ENCODE peak calls at places on chromosomes 6 and 20, in five cellular contexts. L is MM.1S; C is heart right ventricle; V is tibial nerve; T is CD8-positive, alpha-beta memory T cell. U is an unnamed sample.

GRCh38 chr6:40369891-40370290 is 217.3 kb downstream of the LRFN2 start:
- DNase-seq in L (no peak), C (no peak), V (no peak), T (no peak), U (no peak)

GRCh38 chr6:2739335-2739734 is 11.4 kb downstream of the MYLK4 start:
- DNase-seq in L (no peak), C (no peak), V (no peak), T (no peak), U (no peak)

GRCh38 chr6:129186988-129187387 is 304.1 kb downstream of the LAMA2 start:
- DNase-seq in L (no peak), C (no peak), V (no peak), T (no peak), U (no peak)

GRCh38 chr6:35497571-35498406 is 910 bp upstream of the TEAD3 start:
- DNase-seq in L (peak), C (peak), V (peak), T (peak), U (no peak)

GRCh38 chr6:108876929-108877775 is 28.9 kb downstream of the ARMC2 start:
- DNase-seq in L (no peak), C (peak), V (peak), T (no peak), U (no peak)

GRCh38 chr20:37245671-37246237 is 15.9 kb downstream of the GHRH start:
- DNase-seq in L (no peak), C (no peak), V (no peak), T (no peak), U (no peak)

GRCh38 chr6:67680297-67680932 is 954.7 kb upstream of the ADGRB3 start:
- DNase-seq in L (no peak), C (no peak), V (no peak), T (no peak), U (no peak)

GRCh38 chr20:37534401-37535157 is 6.9 kb upstream of the BLCAP start:
- DNase-seq in L (peak), C (peak), V (peak), T (no peak), U (no peak)

GRCh38 chr6:111530218-111530617 is 47.2 kb upstream of the REV3L start:
- DNase-seq in L (no peak), C (no peak), V (no peak), T (no peak), U (no peak)

GRCh38 chr6:7910298-7910653 is 312 bp downstream of the TXNDC5 start:
- DNase-seq in L (no peak), C (no peak), V (no peak), T (no peak), U (no peak)

GRCh38 chr6:75409286-75409685 is 84.3 kb downstream of the FILIP1 start:
- DNase-seq in L (no peak), C (no peak), V (no peak), T (no peak), U (no peak)

GRCh38 chr20:46814366-46815232 is 80.0 kb upstream of the EYA2 start:
- DNase-seq in L (no peak), C (no peak), V (no peak), T (no peak), U (no peak)

GRCh38 chr6:160678744-160679401 is 14.8 kb upstream of the LPA start:
- DNase-seq in L (no peak), C (no peak), V (no peak), T (no peak), U (no peak)

GRCh38 chr6:43172127-43173007 is 1.3 kb downstream of the SRF start:
- DNase-seq in L (peak), C (peak), V (peak), T (peak), U (peak)

GRCh38 chr20:37526839-37527637 is 638 bp downstream of the BLCAP start:
- DNase-seq in L (no peak), C (peak), V (no peak), T (no peak), U (no peak)

GRCh38 chr6:162942860-162943259 is 215.1 kb downstream of the PACRG start:
- DNase-seq in L (no peak), C (no peak), V (no peak), T (no peak), U (no peak)

GRCh38 chr6:28254340-28254618 is 2.2 kb upstream of the ZKSCAN4 start:
- DNase-seq in L (no peak), C (no peak), V (no peak), T (no peak), U (no peak)

GRCh38 chr20:3209946-3210317 is 634 bp downstream of the ITPA start:
- DNase-seq in L (no peak), C (no peak), V (no peak), T (no peak), U (no peak)

GRCh38 chr20:34013532-34013931 is 19.8 kb downstream of the RALY start:
- DNase-seq in L (no peak), C (no peak), V (no peak), T (no peak), U (no peak)

GRCh38 chr20:44633187-44633851 is 18.2 kb downstream of the ADA start:
- DNase-seq in L (no peak), C (no peak), V (no peak), T (no peak), U (no peak)

GRCh38 chr6:117446851-117447250 is 21.1 kb upstream of the ROS1 start:
- DNase-seq in L (no peak), C (no peak), V (no peak), T (no peak), U (no peak)

GRCh38 chr6:140586426-140587061 is 1212.1 kb upstream of the CITED2 start:
- DNase-seq in L (no peak), C (no peak), V (no peak), T (no peak), U (no peak)

GRCh38 chr20:51347871-51348270 is 194.6 kb downstream of the NFATC2 start:
- DNase-seq in L (no peak), C (no peak), V (no peak), T (no peak), U (no peak)

GRCh38 chr20:48862279-48862678 is 34.5 kb upstream of the PREX1 start:
- DNase-seq in L (no peak), C (no peak), V (no peak), T (no peak), U (no peak)

GRCh38 chr6:26550250-26550993 is 12.3 kb downstream of the HMGN4 start:
- DNase-seq in L (no peak), C (peak), V (no peak), T (peak), U (no peak)

GRCh38 chr20:51092238-51092822 is 69.4 kb upstream of the KCNG1 start:
- DNase-seq in L (no peak), C (no peak), V (no peak), T (no peak), U (no peak)

GRCh38 chr6:42970859-42971612 is 7.9 kb downstream of the PEX6 start:
- DNase-seq in L (no peak), C (no peak), V (no peak), T (no peak), U (no peak)

GRCh38 chr20:46639587-46639986 is 11.7 kb downstream of the SLC13A3 start:
- DNase-seq in L (no peak), C (no peak), V (no peak), T (no peak), U (no peak)

GRCh38 chr20:62409935-62410741 is 3.1 kb upstream of the CABLES2 start:
- DNase-seq in L (peak), C (peak), V (no peak), T (no peak), U (no peak)

GRCh38 chr6:89487864-89488263 is 54.9 kb downstream of the ANKRD6 start:
- DNase-seq in L (no peak), C (no peak), V (no peak), T (no peak), U (no peak)

GRCh38 chr6:135440087-135440792 is 57.3 kb downstream of the AHI1 start:
- DNase-seq in L (peak), C (no peak), V (no peak), T (no peak), U (no peak)

GRCh38 chr6:162871966-162872365 is 144.2 kb downstream of the PACRG start:
- DNase-seq in L (no peak), C (no peak), V (no peak), T (no peak), U (no peak)

GRCh38 chr6:32082951-32083350 is 26.2 kb downstream of the TNXB start:
- DNase-seq in L (no peak), C (no peak), V (peak), T (no peak), U (no peak)

GRCh38 chr6:158328952-158329351 is 16.7 kb downstream of the TULP4 start:
- DNase-seq in L (no peak), C (no peak), V (no peak), T (no peak), U (no peak)

GRCh38 chr20:24502661-24503060 is 33.2 kb downstream of the SYNDIG1 start:
- DNase-seq in L (no peak), C (no peak), V (no peak), T (no peak), U (no peak)

GRCh38 chr6:27101824-27102223 is 145.7 kb upstream of the PRSS16 start:
- DNase-seq in L (no peak), C (no peak), V (no peak), T (no peak), U (no peak)

DNA sequence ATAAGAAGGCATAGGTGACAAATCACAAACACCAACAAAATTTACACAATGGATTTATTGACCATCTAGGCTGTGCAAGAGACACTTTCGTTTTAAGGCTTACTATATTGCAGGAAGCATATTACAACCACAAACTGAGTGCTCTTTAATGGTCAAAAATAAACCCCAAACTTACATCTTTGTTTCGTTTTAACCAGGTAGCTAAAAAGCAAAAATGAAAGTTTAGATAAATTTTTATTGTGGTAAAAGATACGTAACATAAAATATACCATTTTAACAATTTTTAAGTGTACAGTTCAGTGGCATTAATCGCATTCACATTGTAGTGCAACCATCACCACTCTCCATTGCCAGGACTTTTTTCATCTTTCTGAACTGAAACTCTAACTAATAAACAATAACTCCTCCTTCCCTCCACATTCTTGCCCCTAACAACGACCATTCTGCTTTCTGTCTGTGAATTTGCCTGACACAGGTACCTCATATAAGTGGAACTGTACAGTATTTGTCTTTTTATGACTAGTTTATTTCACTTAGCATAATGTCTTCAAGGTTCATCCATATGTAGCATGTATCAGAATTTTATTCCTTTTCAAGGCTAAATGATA is 32.3 kb upstream of the DUSP22 start:
- DNase-seq in L (peak), C (no peak), V (no peak), T (no peak), U (no peak)
- H3K27ac ChIP-seq in L (peak), C (no peak), V (no peak), T (no peak), U (no peak)

GRCh38 chr20:10661261-10661660 is 12.5 kb downstream of the JAG1 start:
- DNase-seq in L (no peak), C (no peak), V (no peak), T (no peak), U (no peak)
- H3K27ac ChIP-seq in L (no peak), C (no peak), V (peak), T (no peak), U (no peak)

GRCh38 chr6:24887520-24887919 is 48.2 kb downstream of the RIPOR2 start:
- DNase-seq in L (no peak), C (no peak), V (no peak), T (no peak), U (no peak)
- H3K27ac ChIP-seq in L (no peak), C (no peak), V (no peak), T (no peak), U (no peak)

GRCh38 chr20:10842116-10842515 is 168.3 kb upstream of the JAG1 start:
- DNase-seq in L (no peak), C (no peak), V (no peak), T (no peak), U (no peak)

GRCh38 chr20:10846831-10847230 is 173.0 kb upstream of the JAG1 start:
- DNase-seq in L (no peak), C (no peak), V (no peak), T (no peak), U (no peak)

GRCh38 chr20:10837901-10838300 is 164.1 kb upstream of the JAG1 start:
- DNase-seq in L (no peak), C (no peak), V (no peak), T (no peak), U (no peak)

GRCh38 chr20:10848810-10849370 is 175.1 kb upstream of the JAG1 start:
- DNase-seq in L (no peak), C (peak), V (peak), T (no peak), U (no peak)

DNA sequence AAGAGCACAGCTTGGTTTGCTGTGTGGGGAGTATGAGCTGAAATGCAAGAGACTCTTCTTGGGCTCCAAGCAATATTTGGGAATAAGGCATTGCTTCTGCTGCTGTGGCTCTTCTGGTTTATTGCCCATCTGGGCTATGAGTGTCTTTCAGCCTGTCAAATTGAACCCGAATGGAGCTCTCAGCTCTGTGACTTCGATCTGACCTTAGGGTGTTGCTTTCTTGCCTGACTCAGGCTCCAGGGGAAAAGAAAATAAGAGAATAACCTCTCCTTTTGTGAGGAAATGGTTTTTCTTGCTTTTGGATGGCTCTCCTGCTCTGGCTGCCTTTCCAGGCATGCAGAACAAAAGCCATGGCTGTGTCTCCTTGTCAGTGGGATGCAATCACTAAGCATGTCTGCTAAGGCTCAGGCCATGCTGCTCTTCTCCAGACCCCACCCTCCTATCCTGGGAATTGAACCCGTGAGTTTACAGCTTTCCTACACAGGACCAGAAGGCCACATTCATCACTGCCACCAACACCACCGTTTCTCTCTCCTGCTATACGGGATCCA is 169.4 kb upstream of the JAG1 start:
- DNase-seq in L (no peak), C (no peak), V (no peak), T (no peak), U (no peak)
- H3K27ac ChIP-seq in L (no peak), C (no peak), V (no peak), T (no peak), U (no peak)

GRCh38 chr6:133756046-133756445 is 132.9 kb upstream of the TCF21 start:
- DNase-seq in L (no peak), C (no peak), V (no peak), T (no peak), U (no peak)
- H3K27ac ChIP-seq in L (no peak), C (peak), V (peak), T (no peak), U (no peak)

GRCh38 chr6:38262609-38263008 is 377.1 kb downstream of the BTBD9 start:
- DNase-seq in L (no peak), C (no peak), V (no peak), T (no peak), U (no peak)
- H3K27ac ChIP-seq in L (no peak), C (no peak), V (peak), T (no peak), U (peak)

GRCh38 chr6:30557683-30557981 is 537 bp downstream of the PRR3 start:
- DNase-seq in L (no peak), C (no peak), V (no peak), T (no peak), U (no peak)
- H3K27ac ChIP-seq in L (peak), C (peak), V (peak), T (peak), U (peak)

DNA sequence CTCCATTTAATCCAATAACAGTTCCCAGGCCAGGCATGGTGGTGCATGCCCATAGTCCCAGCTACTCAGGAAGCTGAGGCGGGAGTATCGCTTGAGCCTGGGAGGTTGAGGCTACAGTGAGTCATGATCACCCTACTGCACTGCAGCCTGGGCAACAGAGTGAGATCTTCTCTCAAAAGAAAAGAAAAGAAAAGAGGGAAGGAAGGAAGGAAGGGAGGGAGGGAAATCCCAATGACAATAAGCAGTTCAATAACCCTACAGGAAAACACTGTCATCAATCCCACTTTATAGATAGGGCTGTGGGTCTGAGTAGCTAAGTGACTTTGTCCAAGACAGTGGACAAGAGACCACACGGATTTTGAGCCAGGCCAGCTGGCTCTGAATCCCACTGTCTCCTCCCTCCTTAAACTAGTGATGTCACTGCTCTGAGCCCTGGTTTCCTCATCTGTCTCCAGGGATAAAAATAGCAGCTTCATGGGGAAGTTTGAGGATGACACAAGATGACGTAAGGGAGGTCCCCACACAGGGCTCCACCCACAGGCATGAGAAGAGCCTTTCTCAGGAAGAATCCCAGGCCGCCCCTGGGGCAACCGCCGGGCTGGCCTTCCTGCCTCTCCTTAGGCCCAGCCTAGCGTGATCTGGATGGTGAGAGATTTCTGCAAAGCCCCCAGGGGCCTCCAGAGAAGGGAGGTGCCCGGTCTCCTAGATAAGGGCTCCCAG is 7.2 kb upstream of the TRIB3 start:
- DNase-seq in L (no peak), C (peak), V (no peak), T (no peak), U (no peak)
- H3K27ac ChIP-seq in L (no peak), C (no peak), V (no peak), T (peak), U (no peak)

GRCh38 chr6:17470953-17471335 is 77.5 kb downstream of the CAP2 start:
- DNase-seq in L (no peak), C (no peak), V (peak), T (no peak), U (no peak)
- H3K27ac ChIP-seq in L (no peak), C (no peak), V (no peak), T (no peak), U (no peak)

GRCh38 chr6:152048921-152049320 is 241.4 kb downstream of the ESR1 start:
- DNase-seq in L (no peak), C (no peak), V (no peak), T (no peak), U (no peak)
- H3K27ac ChIP-seq in L (no peak), C (no peak), V (no peak), T (no peak), U (no peak)